ENCODE peak calls at places on chromosomes 11 and 22, in nine cellular contexts. One of them, this sample, is unnamed.
A peak's percentile ranks its signal among the peaks of the same experiment; 100 is the strongest.

GRCh38 chr11:128575956-128576340 is 11.4 kb downstream of the ETS1 start:
- ATAC-seq in HCT116: no peak
- ATAC-seq in heart right ventricle: peak; percentile 96
- ATAC-seq in A549: no peak
- ATAC-seq in left lung: peak; percentile 93
- ATAC-seq in psoas muscle: peak; percentile 61
- ATAC-seq in lower lobe of right lung: peak; percentile 91
- ATAC-seq in heart left ventricle: peak; percentile 94
- ATAC-seq in IMR-90: peak; percentile 51
- ATAC-seq in this sample: peak; percentile 89

GRCh38 chr22:26677217-26677616 is 19.8 kb downstream of the MIAT start:
- ATAC-seq in HCT116: no peak
- ATAC-seq in heart right ventricle: no peak
- ATAC-seq in A549: no peak
- ATAC-seq in left lung: no peak
- ATAC-seq in psoas muscle: no peak
- ATAC-seq in lower lobe of right lung: no peak
- ATAC-seq in heart left ventricle: no peak
- ATAC-seq in IMR-90: no peak
- ATAC-seq in this sample: no peak

GRCh38 chr11:134154441-134154840 is 69.3 kb downstream of the NCAPD3 start:
- ATAC-seq in HCT116: peak; percentile 36
- ATAC-seq in heart right ventricle: no peak
- ATAC-seq in A549: no peak
- ATAC-seq in left lung: no peak
- ATAC-seq in psoas muscle: no peak
- ATAC-seq in lower lobe of right lung: no peak
- ATAC-seq in heart left ventricle: no peak
- ATAC-seq in IMR-90: no peak
- ATAC-seq in this sample: no peak

GRCh38 chr22:22892096-22893052 is 4.8 kb downstream of the IGLL5 start:
- ATAC-seq in HCT116: no peak
- ATAC-seq in heart right ventricle: no peak
- ATAC-seq in A549: no peak
- ATAC-seq in left lung: no peak
- ATAC-seq in psoas muscle: no peak
- ATAC-seq in lower lobe of right lung: no peak
- ATAC-seq in heart left ventricle: no peak
- ATAC-seq in IMR-90: no peak
- ATAC-seq in this sample: no peak

GRCh38 chr22:24068377-24068680 is 57.2 kb downstream of the CABIN1 start:
- ATAC-seq in HCT116: no peak
- ATAC-seq in heart right ventricle: no peak
- ATAC-seq in A549: no peak
- ATAC-seq in left lung: no peak
- ATAC-seq in psoas muscle: no peak
- ATAC-seq in lower lobe of right lung: no peak
- ATAC-seq in heart left ventricle: no peak
- ATAC-seq in IMR-90: no peak
- ATAC-seq in this sample: no peak

GRCh38 chr11:66051371-66051765 is 796 bp upstream of the SF3B2 start:
- ATAC-seq in HCT116: no peak
- ATAC-seq in heart right ventricle: no peak
- ATAC-seq in A549: no peak
- ATAC-seq in left lung: no peak
- ATAC-seq in psoas muscle: no peak
- ATAC-seq in lower lobe of right lung: no peak
- ATAC-seq in heart left ventricle: no peak
- ATAC-seq in IMR-90: no peak
- ATAC-seq in this sample: no peak

GRCh38 chr22:45051419-45051818 is 41.6 kb upstream of the PHF21B start:
- ATAC-seq in HCT116: no peak
- ATAC-seq in heart right ventricle: no peak
- ATAC-seq in A549: no peak
- ATAC-seq in left lung: no peak
- ATAC-seq in psoas muscle: no peak
- ATAC-seq in lower lobe of right lung: no peak
- ATAC-seq in heart left ventricle: no peak
- ATAC-seq in IMR-90: no peak
- ATAC-seq in this sample: no peak

GRCh38 chr11:20080032-20080685 is 80.1 kb downstream of the DBX1 start:
- ATAC-seq in HCT116: no peak
- ATAC-seq in heart right ventricle: no peak
- ATAC-seq in A549: no peak
- ATAC-seq in left lung: no peak
- ATAC-seq in psoas muscle: no peak
- ATAC-seq in lower lobe of right lung: no peak
- ATAC-seq in heart left ventricle: no peak
- ATAC-seq in IMR-90: no peak
- ATAC-seq in this sample: no peak

GRCh38 chr11:110165039-110165438 is 71.8 kb downstream of the ZC3H12C start:
- ATAC-seq in HCT116: no peak
- ATAC-seq in heart right ventricle: no peak
- ATAC-seq in A549: no peak
- ATAC-seq in left lung: no peak
- ATAC-seq in psoas muscle: no peak
- ATAC-seq in lower lobe of right lung: peak; percentile 30
- ATAC-seq in heart left ventricle: no peak
- ATAC-seq in IMR-90: no peak
- ATAC-seq in this sample: no peak

GRCh38 chr22:40310081-40310770 is 36.1 kb upstream of the ADSL start:
- ATAC-seq in HCT116: no peak
- ATAC-seq in heart right ventricle: no peak
- ATAC-seq in A549: no peak
- ATAC-seq in left lung: no peak
- ATAC-seq in psoas muscle: no peak
- ATAC-seq in lower lobe of right lung: no peak
- ATAC-seq in heart left ventricle: no peak
- ATAC-seq in IMR-90: peak; percentile 95
- ATAC-seq in this sample: peak; percentile 72

GRCh38 chr11:10594407-10594806 is 25.9 kb upstream of the LYVE1 start:
- ATAC-seq in HCT116: no peak
- ATAC-seq in heart right ventricle: no peak
- ATAC-seq in A549: no peak
- ATAC-seq in left lung: peak; percentile 33
- ATAC-seq in psoas muscle: no peak
- ATAC-seq in lower lobe of right lung: no peak
- ATAC-seq in heart left ventricle: no peak
- ATAC-seq in IMR-90: no peak
- ATAC-seq in this sample: no peak

GRCh38 chr11:1679881-1680280 is 17.1 kb upstream of the KRTAP5-6 start:
- ATAC-seq in HCT116: no peak
- ATAC-seq in heart right ventricle: no peak
- ATAC-seq in A549: no peak
- ATAC-seq in left lung: no peak
- ATAC-seq in psoas muscle: no peak
- ATAC-seq in lower lobe of right lung: no peak
- ATAC-seq in heart left ventricle: no peak
- ATAC-seq in IMR-90: no peak
- ATAC-seq in this sample: no peak

GRCh38 chr11:85656777-85657176 is 8.2 kb downstream of the CREBZF start:
- ATAC-seq in HCT116: no peak
- ATAC-seq in heart right ventricle: no peak
- ATAC-seq in A549: no peak
- ATAC-seq in left lung: no peak
- ATAC-seq in psoas muscle: no peak
- ATAC-seq in lower lobe of right lung: no peak
- ATAC-seq in heart left ventricle: no peak
- ATAC-seq in IMR-90: no peak
- ATAC-seq in this sample: no peak

GRCh38 chr22:43186272-43187170 is at the start of gene TTLL12:
- ATAC-seq in HCT116: peak; percentile 25
- ATAC-seq in heart right ventricle: peak; percentile 35
- ATAC-seq in A549: peak; percentile 26
- ATAC-seq in left lung: peak; percentile 31
- ATAC-seq in psoas muscle: peak; percentile 33
- ATAC-seq in lower lobe of right lung: peak; percentile 48
- ATAC-seq in heart left ventricle: peak; percentile 43
- ATAC-seq in IMR-90: peak; percentile 62
- ATAC-seq in this sample: peak; percentile 51

GRCh38 chr11:65150513-65151271 is 16.4 kb upstream of the SYVN1 start:
- ATAC-seq in HCT116: peak; percentile 97
- ATAC-seq in heart right ventricle: peak; percentile 92
- ATAC-seq in A549: peak; percentile 97
- ATAC-seq in left lung: peak; percentile 94
- ATAC-seq in psoas muscle: peak; percentile 96
- ATAC-seq in lower lobe of right lung: peak; percentile 96
- ATAC-seq in heart left ventricle: peak; percentile 96
- ATAC-seq in IMR-90: peak; percentile 95
- ATAC-seq in this sample: peak; percentile 84

GRCh38 chr11:64524534-64525042 is 66.4 kb upstream of the SLC22A12 start:
- ATAC-seq in HCT116: no peak
- ATAC-seq in heart right ventricle: no peak
- ATAC-seq in A549: no peak
- ATAC-seq in left lung: no peak
- ATAC-seq in psoas muscle: no peak
- ATAC-seq in lower lobe of right lung: no peak
- ATAC-seq in heart left ventricle: no peak
- ATAC-seq in IMR-90: no peak
- ATAC-seq in this sample: no peak

GRCh38 chr22:38657248-38657909 is 941 bp downstream of the CBY1 start:
- ATAC-seq in HCT116: peak; percentile 23
- ATAC-seq in heart right ventricle: no peak
- ATAC-seq in A549: no peak
- ATAC-seq in left lung: peak; percentile 37
- ATAC-seq in psoas muscle: no peak
- ATAC-seq in lower lobe of right lung: peak; percentile 24
- ATAC-seq in heart left ventricle: no peak
- ATAC-seq in IMR-90: no peak
- ATAC-seq in this sample: no peak

GRCh38 chr11:134013518-134013917 is 55.4 kb upstream of the JAM3 start:
- ATAC-seq in HCT116: no peak
- ATAC-seq in heart right ventricle: no peak
- ATAC-seq in A549: no peak
- ATAC-seq in left lung: no peak
- ATAC-seq in psoas muscle: no peak
- ATAC-seq in lower lobe of right lung: no peak
- ATAC-seq in heart left ventricle: no peak
- ATAC-seq in IMR-90: no peak
- ATAC-seq in this sample: no peak

GRCh38 chr11:23212829-23213228 is 352.6 kb upstream of the CCDC179 start:
- ATAC-seq in HCT116: no peak
- ATAC-seq in heart right ventricle: no peak
- ATAC-seq in A549: no peak
- ATAC-seq in left lung: no peak
- ATAC-seq in psoas muscle: no peak
- ATAC-seq in lower lobe of right lung: no peak
- ATAC-seq in heart left ventricle: no peak
- ATAC-seq in IMR-90: no peak
- ATAC-seq in this sample: no peak

GRCh38 chr22:31958625-31959239 is 14.4 kb downstream of the YWHAH start:
- ATAC-seq in HCT116: no peak
- ATAC-seq in heart right ventricle: no peak
- ATAC-seq in A549: no peak
- ATAC-seq in left lung: peak; percentile 77
- ATAC-seq in psoas muscle: no peak
- ATAC-seq in lower lobe of right lung: peak; percentile 72
- ATAC-seq in heart left ventricle: no peak
- ATAC-seq in IMR-90: no peak
- ATAC-seq in this sample: no peak

GRCh38 chr22:31954535-31955326 is 10.4 kb downstream of the YWHAH start:
- ATAC-seq in HCT116: no peak
- ATAC-seq in heart right ventricle: peak; percentile 55
- ATAC-seq in A549: no peak
- ATAC-seq in left lung: no peak
- ATAC-seq in psoas muscle: peak; percentile 93
- ATAC-seq in lower lobe of right lung: no peak
- ATAC-seq in heart left ventricle: peak; percentile 46
- ATAC-seq in IMR-90: no peak
- ATAC-seq in this sample: peak; percentile 58

GRCh38 chr22:31956360-31956759 is 12.0 kb downstream of the YWHAH start:
- ATAC-seq in HCT116: no peak
- ATAC-seq in heart right ventricle: no peak
- ATAC-seq in A549: no peak
- ATAC-seq in left lung: no peak
- ATAC-seq in psoas muscle: no peak
- ATAC-seq in lower lobe of right lung: no peak
- ATAC-seq in heart left ventricle: no peak
- ATAC-seq in IMR-90: no peak
- ATAC-seq in this sample: no peak

GRCh38 chr22:31960767-31961166 is 16.4 kb downstream of the YWHAH start:
- ATAC-seq in HCT116: no peak
- ATAC-seq in heart right ventricle: no peak
- ATAC-seq in A549: no peak
- ATAC-seq in left lung: no peak
- ATAC-seq in psoas muscle: no peak
- ATAC-seq in lower lobe of right lung: no peak
- ATAC-seq in heart left ventricle: no peak
- ATAC-seq in IMR-90: no peak
- ATAC-seq in this sample: no peak

GRCh38 chr22:31957970-31958594 is 13.7 kb downstream of the YWHAH start:
- ATAC-seq in HCT116: no peak
- ATAC-seq in heart right ventricle: no peak
- ATAC-seq in A549: no peak
- ATAC-seq in left lung: no peak
- ATAC-seq in psoas muscle: no peak
- ATAC-seq in lower lobe of right lung: no peak
- ATAC-seq in heart left ventricle: no peak
- ATAC-seq in IMR-90: no peak
- ATAC-seq in this sample: no peak
- H3K4me1 ChIP-seq in HCT116: no peaks in the 10 kb centered on the region
- H3K4me1 ChIP-seq in heart right ventricle: peaks cover 28% of the 10 kb centered on the region
- H3K4me1 ChIP-seq in A549: peaks cover 15% of the 10 kb centered on the region
- H3K4me1 ChIP-seq in left lung: peaks cover 10% of the 10 kb centered on the region
- H3K4me1 ChIP-seq in psoas muscle: peaks cover 17% of the 10 kb centered on the region
- H3K4me1 ChIP-seq in lower lobe of right lung: peaks cover 40% of the 10 kb centered on the region
- H3K4me1 ChIP-seq in heart left ventricle: peaks cover 32% of the 10 kb centered on the region
- H3K4me1 ChIP-seq in IMR-90: no peaks in the 10 kb centered on the region
- H3K4me1 ChIP-seq in this sample: peaks cover 16% of the 10 kb centered on the region

GRCh38 chr22:48554893-48555552 is 1272.7 kb downstream of the BRD1 start:
- ATAC-seq in HCT116: peak; percentile 92
- ATAC-seq in heart right ventricle: no peak
- ATAC-seq in A549: peak; percentile 90
- ATAC-seq in left lung: no peak
- ATAC-seq in psoas muscle: no peak
- ATAC-seq in lower lobe of right lung: no peak
- ATAC-seq in heart left ventricle: no peak
- ATAC-seq in IMR-90: no peak
- ATAC-seq in this sample: no peak
- TF ChIP-seq CTCF in HCT116: peak; percentile 15
- TF ChIP-seq CTCF in heart right ventricle: no peak
- TF ChIP-seq CTCF in A549: no peak
- TF ChIP-seq CTCF in left lung: no peak
- TF ChIP-seq CTCF in psoas muscle: no peak
- TF ChIP-seq CTCF in lower lobe of right lung: no peak
- TF ChIP-seq CTCF in heart left ventricle: no peak
- TF ChIP-seq CTCF in IMR-90: no peak
- TF ChIP-seq CTCF in this sample: no peak

GRCh38 chr11:100759106-100759505 is 72.0 kb downstream of the ARHGAP42 start:
- ATAC-seq in HCT116: no peak
- ATAC-seq in heart right ventricle: no peak
- ATAC-seq in A549: no peak
- ATAC-seq in left lung: no peak
- ATAC-seq in psoas muscle: no peak
- ATAC-seq in lower lobe of right lung: no peak
- ATAC-seq in heart left ventricle: no peak
- ATAC-seq in IMR-90: no peak
- ATAC-seq in this sample: no peak
- H3K4me1 ChIP-seq in HCT116: peaks cover 14% of the 10 kb centered on the region
- H3K4me1 ChIP-seq in heart right ventricle: peaks cover 62% of the 10 kb centered on the region
- H3K4me1 ChIP-seq in A549: peaks cover 10% of the 10 kb centered on the region
- H3K4me1 ChIP-seq in left lung: no peaks in the 10 kb centered on the region
- H3K4me1 ChIP-seq in psoas muscle: peaks cover 13% of the 10 kb centered on the region
- H3K4me1 ChIP-seq in lower lobe of right lung: peaks cover 10% of the 10 kb centered on the region
- H3K4me1 ChIP-seq in heart left ventricle: peaks cover 46% of the 10 kb centered on the region
- H3K4me1 ChIP-seq in IMR-90: no peaks in the 10 kb centered on the region
- H3K4me1 ChIP-seq in this sample: no peaks in the 10 kb centered on the region

GRCh38 chr11:96227244-96227643 is 115.8 kb downstream of the MAML2 start:
- ATAC-seq in HCT116: no peak
- ATAC-seq in heart right ventricle: no peak
- ATAC-seq in A549: no peak
- ATAC-seq in left lung: peak; percentile 20
- ATAC-seq in psoas muscle: no peak
- ATAC-seq in lower lobe of right lung: no peak
- ATAC-seq in heart left ventricle: no peak
- ATAC-seq in IMR-90: no peak
- ATAC-seq in this sample: no peak
- TF ChIP-seq CTCF in HCT116: no peak
- TF ChIP-seq CTCF in heart right ventricle: no peak
- TF ChIP-seq CTCF in A549: no peak
- TF ChIP-seq CTCF in left lung: no peak
- TF ChIP-seq CTCF in psoas muscle: no peak
- TF ChIP-seq CTCF in lower lobe of right lung: no peak
- TF ChIP-seq CTCF in heart left ventricle: no peak
- TF ChIP-seq CTCF in IMR-90: no peak
- TF ChIP-seq CTCF in this sample: no peak

This sample was measured in gastroesophageal sphincter.